ENCODE peak calls at places on chromosomes 3 and 15, in four cellular contexts. I, O, X and F are unnamed samples.

GRCh38 chr3:127031046-127031810 is 48.3 kb downstream of the PLXNA1 start:
- DNase-seq in I (no peak), X (no peak), O (no peak), F (no peak)

GRCh38 chr15:94387442-94387841 is 156.1 kb downstream of the MCTP2 start:
- DNase-seq in I (no peak), X (no peak), O (no peak), F (no peak)

GRCh38 chr15:83526319-83526718 is 79.2 kb downstream of the SH3GL3 start:
- DNase-seq in I (no peak), X (no peak), O (no peak), F (no peak)

GRCh38 chr15:68822818-68823217 is 2.1 kb upstream of the ANP32A start:
- DNase-seq in I (no peak), X (peak), O (no peak), F (no peak)

GRCh38 chr15:67941643-67942315 is 101.9 kb upstream of the RNU6-1 start:
- DNase-seq in O (peak), I (no peak), X (no peak), F (peak)

GRCh38 chr15:37981781-37982180 is 47.3 kb downstream of the TMCO5A start:
- DNase-seq in O (peak), I (no peak), X (peak), F (peak)

GRCh38 chr3:101216710-101217457 is 103.5 kb downstream of the IMPG2 start:
- DNase-seq in O (no peak), X (no peak), I (no peak), F (no peak)

GRCh38 chr15:74405823-74406222 is 27.9 kb downstream of the SEMA7A start:
- DNase-seq in O (no peak), I (no peak), X (no peak), F (no peak)

GRCh38 chr3:146050700-146051099 is 110.3 kb downstream of the PLOD2 start:
- DNase-seq in O (no peak), X (no peak), I (no peak), F (no peak)

GRCh38 chr15:77292924-77293558 is 126.9 kb downstream of the PEAK1 start:
- DNase-seq in X (no peak), O (no peak), I (no peak), F (no peak)

GRCh38 chr3:166110102-166110501 is 272.9 kb upstream of the BCHE start:
- DNase-seq in X (no peak), O (no peak), I (no peak), F (no peak)

GRCh38 chr3:141379250-141379872 is 11.1 kb downstream of the ZBTB38 start:
- DNase-seq in X (no peak), I (no peak), O (no peak), F (no peak)

GRCh38 chr3:188036375-188036985 is 117.5 kb upstream of the LPP start:
- DNase-seq in X (no peak), I (no peak), O (no peak), F (peak)

GRCh38 chr3:188037116-188037718 is 116.7 kb upstream of the LPP start:
- DNase-seq in I (no peak), O (peak), X (peak), F (peak)

GRCh38 chr3:188041193-188041592 is 112.8 kb upstream of the LPP start:
- DNase-seq in I (no peak), X (no peak), O (no peak), F (no peak)

GRCh38 chr3:188034989-188035388 is 119.0 kb upstream of the LPP start:
- DNase-seq in X (no peak), I (no peak), O (no peak), F (no peak)

GRCh38 chr3:188037965-188038581 is 115.9 kb upstream of the LPP start:
- DNase-seq in X (no peak), O (peak), I (no peak), F (no peak)
- H2AFZ ChIP-seq in X (no peak), O (no peak), I (no peak), F (no peak)

GRCh38 chr3:10351013-10351735 is 30.3 kb upstream of the SEC13 start:
- DNase-seq in I (peak), X (peak), O (no peak), F (no peak)

GRCh38 chr3:10348404-10348721 is 27.5 kb upstream of the SEC13 start:
- DNase-seq in X (no peak), O (no peak), I (no peak), F (no peak)

GRCh38 chr3:10350324-10350985 is 29.5 kb upstream of the SEC13 start:
- DNase-seq in O (no peak), X (no peak), I (no peak), F (no peak)

GRCh38 chr3:10347648-10348403 is 26.9 kb upstream of the SEC13 start:
- DNase-seq in X (no peak), I (no peak), O (no peak), F (no peak)

DNA sequence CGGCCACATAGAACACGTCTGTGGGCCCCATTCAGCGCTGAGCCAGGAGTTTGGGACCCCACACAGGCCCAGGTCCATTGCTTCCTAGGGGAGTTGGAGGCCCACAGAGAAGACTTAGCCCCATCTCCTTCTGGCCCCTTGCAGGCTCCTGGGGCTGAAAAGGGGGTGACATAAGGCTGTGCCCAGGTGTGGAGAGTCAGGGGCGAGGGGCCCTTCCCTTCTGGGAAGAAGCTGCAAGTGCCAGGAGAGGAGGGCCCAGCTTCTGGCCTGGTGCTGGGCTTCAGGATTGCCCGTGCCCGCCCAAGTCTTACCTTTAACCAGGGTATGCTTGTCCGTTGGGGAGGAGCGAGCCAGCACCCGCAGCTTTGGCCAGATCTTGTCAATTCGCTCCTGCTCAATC is 28.9 kb upstream of the SEC13 start:
- DNase-seq in I (no peak), O (no peak), X (no peak), F (no peak)
- H2AFZ ChIP-seq in I (no peak), O (no peak), X (no peak), F (no peak)

DNA sequence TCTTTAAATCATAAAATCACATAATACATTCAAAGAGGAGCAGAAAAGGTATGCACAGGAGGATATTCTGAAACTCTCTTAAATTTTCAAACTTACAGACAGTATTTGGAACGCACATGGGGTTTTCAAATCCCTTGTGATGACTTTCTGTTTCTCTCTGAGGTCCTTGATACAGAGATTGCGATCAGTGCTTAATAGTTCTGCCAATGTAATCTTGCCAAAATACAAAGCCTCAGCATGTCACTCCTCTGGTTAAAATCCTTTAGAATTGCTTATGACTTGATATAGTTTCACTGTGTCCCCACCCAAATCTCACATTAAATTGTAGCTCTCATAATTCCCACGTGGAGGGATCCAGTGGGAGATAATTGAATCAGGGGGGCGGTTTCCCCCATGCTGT is 33.7 kb downstream of the ZNF385D start:
- DNase-seq in I (no peak), O (no peak), X (no peak), F (no peak)
- H2AFZ ChIP-seq in I (no peak), O (no peak), X (no peak), F (no peak)

GRCh38 chr3:69121513-69121912 is 882 bp downstream of the LMOD3 start:
- DNase-seq in I (no peak), X (no peak), O (no peak), F (no peak)

GRCh38 chr3:69120879-69121464 is 1.4 kb downstream of the LMOD3 start:
- DNase-seq in I (peak), X (peak), O (peak), F (peak)

GRCh38 chr3:69122398-69122797 is at the start of gene LMOD3:
- DNase-seq in I (no peak), O (no peak), X (no peak), F (no peak)

GRCh38 chr3:69119681-69120080 is 2.7 kb downstream of the LMOD3 start:
- DNase-seq in X (no peak), O (no peak), I (no peak), F (no peak)

GRCh38 chr3:69121950-69122349 is 445 bp downstream of the LMOD3 start:
- DNase-seq in X (no peak), I (no peak), O (no peak), F (no peak)
- H2AFZ ChIP-seq in X (peak), I (no peak), O (no peak), F (no peak)

GRCh38 chr3:155747286-155747685 is 2.4 kb upstream of the PLCH1 start:
- DNase-seq in X (no peak), O (no peak), I (no peak), F (peak)

GRCh38 chr3:155746703-155747102 is 1.8 kb upstream of the PLCH1 start:
- DNase-seq in X (peak), O (no peak), I (no peak), F (peak)

GRCh38 chr3:155747867-155748266 is 3.0 kb upstream of the PLCH1 start:
- DNase-seq in O (no peak), X (no peak), I (no peak), F (no peak)

GRCh38 chr3:155745795-155746550 is 1.1 kb upstream of the PLCH1 start:
- DNase-seq in X (peak), I (peak), O (peak), F (peak)

DNA sequence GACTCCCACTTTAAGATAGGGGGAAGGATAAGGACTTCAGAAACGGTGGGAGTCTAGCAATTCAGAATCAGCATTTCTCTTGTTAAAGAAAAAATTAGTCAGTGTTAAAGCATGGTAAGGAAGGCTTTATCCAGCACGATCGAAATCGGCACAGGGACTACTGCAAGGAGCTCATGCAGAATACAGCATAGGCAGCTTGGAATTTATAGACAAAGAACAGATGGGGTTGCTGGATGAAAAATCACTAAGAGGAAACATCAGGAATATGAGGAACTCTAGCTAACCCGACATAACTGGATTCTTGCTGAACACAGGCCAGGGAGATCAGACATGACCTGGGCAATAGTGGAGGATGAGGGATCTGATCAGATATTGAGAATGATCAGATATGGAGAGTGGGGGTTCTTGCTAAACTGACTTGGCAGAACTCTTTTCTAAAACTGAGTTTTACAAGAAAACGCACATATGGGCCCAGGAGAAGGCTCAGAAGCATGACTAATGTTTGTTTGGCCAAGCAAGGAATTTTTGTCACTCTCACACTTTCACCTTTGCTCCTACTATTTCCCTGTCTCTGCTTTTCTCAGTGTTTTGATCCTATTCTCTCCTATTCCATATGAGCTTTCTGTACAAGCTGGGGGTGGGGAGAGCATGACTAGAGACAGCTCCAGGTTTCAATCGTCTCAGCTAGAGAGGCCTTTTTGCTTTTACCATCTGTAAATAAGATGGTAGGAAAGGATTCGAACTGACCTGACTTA is 3.9 kb upstream of the PLCH1 start:
- DNase-seq in X (no peak), I (no peak), O (peak), F (peak)
- H2AFZ ChIP-seq in X (no peak), I (peak), O (no peak), F (peak)